ENCODE peak calls at places on chromosomes 11 and 22, in four cellular contexts. X is anterior cingulate cortex, D is posterior vena cava, T is amniotic stem cell. I is an unnamed sample.

GRCh38 chr11:63494936-63495335 is 4.0 kb upstream of the PLAAT5 start:
- DNase-seq in X (no peak), D (no peak), T (no peak), I (no peak)

GRCh38 chr11:114167355-114168085 is 108.0 kb downstream of the ZBTB16 start:
- DNase-seq in X (no peak), D (peak), T (no peak), I (peak)

GRCh38 chr11:73729594-73730206 is 31.2 kb downstream of the RAB6A start:
- DNase-seq in X (no peak), D (no peak), T (no peak), I (no peak)

GRCh38 chr22:44894782-44895181 is 115.0 kb downstream of the PHF21B start:
- DNase-seq in X (no peak), D (no peak), T (no peak), I (no peak)

GRCh38 chr11:61836193-61836592 is 8.1 kb downstream of the FADS2 start:
- DNase-seq in X (no peak), D (peak), T (no peak), I (no peak)

GRCh38 chr11:64652586-64653387 is 61.8 kb downstream of the SLC22A12 start:
- DNase-seq in X (peak), D (peak), T (peak), I (peak)

GRCh38 chr11:2762031-2762380 is 62.2 kb upstream of the KCNQ1OT1 start:
- DNase-seq in X (no peak), D (no peak), T (no peak), I (peak)

GRCh38 chr11:92707173-92707619 is 262.3 kb upstream of the MTNR1B start:
- DNase-seq in X (no peak), D (no peak), T (no peak), I (no peak)

GRCh38 chr11:118916842-118917388 is 8.8 kb downstream of the BCL9L start:
- DNase-seq in X (no peak), D (peak), T (peak), I (peak)

GRCh38 chr11:44633641-44634040 is 68.2 kb downstream of the CD82 start:
- DNase-seq in X (no peak), D (peak), T (no peak), I (peak)

GRCh38 chr11:61756452-61757212 is 4.2 kb downstream of the MYRF start:
- DNase-seq in X (no peak), D (no peak), T (no peak), I (no peak)

GRCh38 chr11:20609727-20610707 is 10.6 kb downstream of the SLC6A5 start:
- DNase-seq in X (peak), D (peak), T (peak), I (peak)

GRCh38 chr11:121368504-121368903 is 75.9 kb downstream of the SC5D start:
- DNase-seq in X (no peak), D (no peak), T (no peak), I (no peak)

GRCh38 chr11:104015649-104016415 is 20.6 kb upstream of the DDI1 start:
- DNase-seq in X (no peak), D (no peak), T (no peak), I (no peak)

GRCh38 chr11:117039270-117039669 is 59.0 kb downstream of the SIK3 start:
- DNase-seq in X (no peak), D (no peak), T (no peak), I (no peak)

GRCh38 chr11:1483445-1483961 is 3.1 kb downstream of the MOB2 start:
- DNase-seq in X (no peak), D (no peak), T (no peak), I (peak)

GRCh38 chr11:87173185-87174039 is 135.7 kb downstream of the TMEM135 start:
- DNase-seq in X (no peak), D (no peak), T (no peak), I (no peak)

GRCh38 chr11:64540426-64540825 is 50.6 kb upstream of the SLC22A12 start:
- DNase-seq in X (no peak), D (no peak), T (no peak), I (no peak)

GRCh38 chr22:23565288-23565941 is 14.7 kb downstream of the IGLL1 start:
- DNase-seq in X (no peak), D (peak), T (no peak), I (peak)

GRCh38 chr11:65719887-65720236 is 736 bp downstream of the RNASEH2C start:
- DNase-seq in X (no peak), D (no peak), T (no peak), I (no peak)